ENCODE peak calls at places on chromosomes 11 and 22, in nine cellular contexts. H is Panc1, E is cardiac muscle cell, D is fibroblast of lung, Z is GM23338, Y is endothelial cell, J is esophagus squamous epithelium, I is HepG2, L is GM20000. T is an unnamed sample.

GRCh38 chr22:19291580-19292261 is at the start of gene CLTCL1:
- DNase-seq in H (no peak), E (peak; percentile 93), D (peak; percentile 73), Z (peak; percentile 89), Y (peak; percentile 91), J (no peak), I (peak; percentile 46), L (peak; percentile 100), T (peak; percentile 73)

GRCh38 chr22:46827072-46827780 is 64.8 kb downstream of the TBC1D22A start:
- DNase-seq in H (no peak), E (peak; percentile 23), D (no peak), Z (peak; percentile 92), Y (peak; percentile 54), J (no peak), I (peak; percentile 37), L (no peak), T (no peak)

GRCh38 chr22:16917144-16918003 is 90.6 kb downstream of the GAB4 start:
- DNase-seq in H (peak; percentile 39), E (peak; percentile 32), D (peak; percentile 4), Z (peak; percentile 90), Y (peak; percentile 64), J (no peak), I (peak; percentile 57), L (peak; percentile 55), T (peak; percentile 67)

GRCh38 chr11:126702165-126702738 is 298.3 kb downstream of the KIRREL3 start:
- DNase-seq in H (no peak), E (no peak), D (no peak), Z (no peak), Y (no peak), J (no peak), I (no peak), L (no peak), T (no peak)

GRCh38 chr11:19628018-19628417 is 84.6 kb upstream of the NAV2 start:
- DNase-seq in H (no peak), E (no peak), D (peak; percentile 76), Z (no peak), Y (no peak), J (no peak), I (no peak), L (no peak), T (no peak)

GRCh38 chr11:2039198-2039759 is 41.6 kb upstream of the H19 start:
- DNase-seq in H (no peak), E (no peak), D (no peak), Z (no peak), Y (no peak), J (no peak), I (no peak), L (no peak), T (no peak)

GRCh38 chr11:103920933-103921332 is 115.5 kb upstream of the DDI1 start:
- DNase-seq in H (no peak), E (no peak), D (peak; percentile 5), Z (peak; percentile 31), Y (no peak), J (no peak), I (no peak), L (no peak), T (peak; percentile 17)

GRCh38 chr11:35983965-35984364 is 40.1 kb downstream of the LDLRAD3 start:
- DNase-seq in H (no peak), E (no peak), D (peak; percentile 44), Z (no peak), Y (no peak), J (no peak), I (no peak), L (no peak), T (no peak)

GRCh38 chr11:76759092-76759491 is 24.1 kb upstream of the TSKU start:
- DNase-seq in H (no peak), E (no peak), D (no peak), Z (no peak), Y (no peak), J (no peak), I (no peak), L (no peak), T (no peak)

GRCh38 chr11:2446590-2447252 is 1.9 kb downstream of the KCNQ1 start:
- DNase-seq in H (no peak), E (no peak), D (no peak), Z (no peak), Y (no peak), J (no peak), I (no peak), L (no peak), T (no peak)

GRCh38 chr22:19446603-19447387 is 716 bp downstream of the C22orf39 start:
- DNase-seq in H (no peak), E (no peak), D (peak; percentile 5), Z (peak; percentile 86), Y (no peak), J (no peak), I (peak; percentile 7), L (no peak), T (no peak)

GRCh38 chr11:57668467-57668890 is 565 bp downstream of the ZDHHC5 start:
- DNase-seq in H (no peak), E (no peak), D (no peak), Z (peak; percentile 43), Y (no peak), J (no peak), I (no peak), L (no peak), T (no peak)

GRCh38 chr11:64727131-64727530 is 4.1 kb upstream of the NRXN2 start:
- DNase-seq in H (no peak), E (no peak), D (no peak), Z (no peak), Y (no peak), J (no peak), I (no peak), L (no peak), T (no peak)

GRCh38 chr11:34915136-34916013 is 804 bp downstream of the APIP start:
- DNase-seq in H (no peak), E (no peak), D (peak; percentile 45), Z (no peak), Y (no peak), J (no peak), I (no peak), L (no peak), T (peak; percentile 57)

DNA sequence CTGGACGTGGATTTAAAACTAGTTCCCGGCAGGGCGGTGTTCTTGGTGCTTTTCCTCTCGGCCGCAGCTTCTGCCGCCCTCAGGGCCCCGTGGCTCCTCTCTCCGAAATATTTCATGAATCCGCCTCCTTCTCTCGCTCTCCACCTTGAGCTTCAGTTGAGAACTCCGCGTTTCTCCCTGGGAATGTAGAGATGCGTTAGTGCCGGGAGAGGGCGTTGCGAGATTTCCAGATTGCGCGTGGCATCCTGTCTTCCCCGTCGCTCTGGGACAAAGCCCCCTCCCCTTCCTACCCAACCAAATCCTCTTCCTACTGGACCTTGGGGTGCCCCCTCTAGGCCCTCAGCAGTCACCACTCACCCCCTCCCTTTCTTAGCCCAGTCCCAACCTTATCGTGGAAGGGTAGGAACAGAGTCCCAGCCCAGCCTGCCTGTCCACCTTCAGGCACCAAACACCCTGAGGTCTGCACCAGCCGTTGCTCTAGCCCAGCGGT is 15.5 kb upstream of the RAC2 start:
- DNase-seq in H (no peak), E (peak; percentile 68), D (peak; percentile 53), Z (peak; percentile 81), Y (peak; percentile 54), J (no peak), I (no peak), L (no peak), T (peak; percentile 80)
- TF ChIP-seq CTCF in H (peak; percentile 79), E (peak; percentile 80), D (peak; percentile 64), Z (peak; percentile 65), Y (peak; percentile 27), J (peak; percentile 12), I (no peak), L (peak; percentile 31), T (peak; percentile 82)

DNA sequence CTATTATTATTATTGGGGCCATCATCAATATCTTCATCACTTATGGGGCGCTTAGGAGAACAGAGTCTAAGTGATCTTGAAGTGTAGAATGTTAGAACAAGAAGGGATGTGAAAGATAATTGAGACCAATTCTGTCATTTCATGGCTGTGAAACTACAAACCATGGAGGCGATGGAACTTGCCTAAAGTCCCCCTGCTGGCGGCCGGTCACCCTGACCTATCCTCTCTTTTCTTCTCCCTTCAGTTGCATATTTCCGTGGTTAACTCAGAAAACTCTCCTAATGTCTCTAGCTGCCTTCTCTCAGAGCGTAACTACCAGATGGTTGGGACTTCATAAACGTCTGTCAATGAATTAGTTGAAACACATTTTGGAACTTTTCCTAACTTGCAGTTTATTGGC is 6.6 kb upstream of the OR4B1 start:
- DNase-seq in H (no peak), E (no peak), D (no peak), Z (peak; percentile 1), Y (no peak), J (no peak), I (peak; percentile 2), L (no peak), T (peak; percentile 12)
- TF ChIP-seq CTCF in H (peak; percentile 52), E (no peak), D (peak; percentile 31), Z (no peak), Y (no peak), J (no peak), I (no peak), L (no peak), T (peak; percentile 34)

GRCh38 chr22:32473388-32473952 is 1.1 kb upstream of the FBXO7 start:
- DNase-seq in H (no peak), E (peak; percentile 73), D (peak; percentile 74), Z (peak; percentile 83), Y (peak; percentile 41), J (no peak), I (peak; percentile 76), L (peak; percentile 64), T (peak; percentile 83)

GRCh38 chr22:32475428-32476010 is 908 bp downstream of the FBXO7 start:
- DNase-seq in H (no peak), E (peak; percentile 63), D (peak; percentile 65), Z (peak; percentile 39), Y (peak; percentile 20), J (no peak), I (no peak), L (peak; percentile 29), T (peak; percentile 69)

GRCh38 chr22:32476286-32476685 is 1.7 kb downstream of the FBXO7 start:
- DNase-seq in H (no peak), E (no peak), D (no peak), Z (no peak), Y (no peak), J (no peak), I (no peak), L (peak; percentile 44), T (no peak)

GRCh38 chr22:32476804-32477203 is 2.2 kb downstream of the FBXO7 start:
- DNase-seq in H (no peak), E (no peak), D (no peak), Z (no peak), Y (no peak), J (no peak), I (no peak), L (no peak), T (no peak)

GRCh38 chr22:32474635-32475427 is at the start of gene FBXO7:
- DNase-seq in H (no peak), E (peak; percentile 97), D (no peak), Z (peak; percentile 94), Y (peak; percentile 98), J (peak; percentile 36), I (peak; percentile 84), L (peak; percentile 91), T (peak; percentile 95)
- TF ChIP-seq CTCF in H (peak; percentile 35), E (peak; percentile 24), D (peak; percentile 24), Z (peak; percentile 38), Y (no peak), J (peak; percentile 27), I (peak; percentile 74), L (no peak), T (peak; percentile 55)

DNA sequence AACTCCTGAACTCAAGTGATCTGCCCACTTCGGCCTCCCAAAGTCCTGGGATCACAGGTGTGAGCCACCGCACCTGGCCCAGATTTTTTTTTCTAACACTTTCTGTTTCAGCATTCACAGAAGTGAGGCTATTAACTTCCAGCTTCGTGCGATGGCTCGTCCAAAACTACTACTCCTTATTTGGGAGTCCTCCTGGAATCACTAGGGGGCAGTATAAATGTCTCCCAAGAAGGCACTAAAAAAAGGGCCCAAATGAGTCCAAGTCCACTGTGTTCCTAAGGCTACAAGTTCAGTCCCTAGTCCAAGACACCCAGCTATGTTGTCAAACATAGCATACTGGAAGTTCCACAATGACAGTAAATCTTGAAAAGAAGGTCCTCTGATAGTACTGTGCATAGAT is 63.2 kb upstream of the BIRC3 start:
- DNase-seq in H (no peak), E (no peak), D (no peak), Z (peak; percentile 87), Y (no peak), J (no peak), I (no peak), L (peak; percentile 27), T (no peak)
- TF ChIP-seq CTCF in H (peak; percentile 75), E (peak; percentile 23), D (no peak), Z (peak; percentile 74), Y (peak; percentile 33), J (no peak), I (peak; percentile 28), L (peak; percentile 7), T (peak; percentile 44)